ENCODE peak calls at places on chromosomes 4 and X, in four cellular contexts. I, Z, E and Q are unnamed samples. For H3K36me3, the result is how much of the 10 kb centered on the place peaks cover.

GRCh38 chrX:54788446-54788845 is 9.6 kb downstream of the ITIH6 start:
- DNase-seq in Z (no peak), E (no peak), I (no peak), Q (peak)

GRCh38 chr4:76723373-76723772 is 174.6 kb downstream of the SOWAHB start:
- DNase-seq in Z (no peak), I (no peak), E (no peak), Q (no peak)

GRCh38 chr4:91688413-91688812 is 615.4 kb upstream of the GRID2 start:
- DNase-seq in Z (no peak), E (no peak), I (no peak), Q (no peak)

GRCh38 chrX:49282647-49283011 is 13.0 kb downstream of the PPP1R3F start:
- DNase-seq in I (peak), Z (no peak), E (no peak), Q (no peak)

GRCh38 chrX:108439434-108439883 is at the start of gene COL4A5:
- DNase-seq in Z (peak), I (peak), E (no peak), Q (no peak)

GRCh38 chr4:105092356-105092755 is 54.3 kb upstream of the TET2 start:
- DNase-seq in I (no peak), Z (no peak), E (no peak), Q (no peak)

GRCh38 chrX:23820235-23820782 is 37.3 kb downstream of the SAT1 start:
- DNase-seq in E (no peak), I (no peak), Z (no peak), Q (no peak)

GRCh38 chr4:55758570-55758969 is 61.0 kb upstream of the EXOC1L start:
- DNase-seq in Z (no peak), I (no peak), E (no peak), Q (no peak)

GRCh38 chrX:110258552-110258951 is 59.3 kb downstream of the AMMECR1 start:
- DNase-seq in I (no peak), Z (no peak), E (no peak), Q (no peak)

GRCh38 chr4:169823685-169824084 is 65.9 kb upstream of the HPF1 start:
- DNase-seq in E (no peak), Z (peak), I (peak), Q (no peak)

GRCh38 chrX:3504916-3505315 is 158.5 kb upstream of the MXRA5 start:
- DNase-seq in Z (no peak), I (no peak), E (no peak), Q (no peak)

GRCh38 chrX:9207142-9207541 is 173.2 kb upstream of the FAM9B start:
- DNase-seq in Z (no peak), I (no peak), E (peak), Q (no peak)

GRCh38 chr4:153063490-153063889 is 127.4 kb downstream of the FHDC1 start:
- DNase-seq in I (no peak), E (no peak), Z (no peak), Q (no peak)

GRCh38 chr4:1298461-1298860 is 8.8 kb downstream of the MAEA start:
- DNase-seq in I (no peak), E (peak), Z (no peak), Q (no peak)

GRCh38 chr4:126961661-126962060 is 671.1 kb upstream of the INTU start:
- DNase-seq in Z (no peak), I (no peak), E (no peak), Q (no peak)

GRCh38 chrX:126170715-126171114 is 4.6 kb upstream of the DCAF12L2 start:
- DNase-seq in I (no peak), Z (no peak), E (no peak), Q (no peak)

GRCh38 chrX:119647552-119648420 is 41.6 kb upstream of the NKRF start:
- DNase-seq in E (no peak), Z (no peak), I (no peak), Q (no peak)

GRCh38 chr4:90099795-90100194 is 27.4 kb upstream of the CCSER1 start:
- DNase-seq in E (no peak), I (no peak), Z (no peak), Q (no peak)

GRCh38 chr4:88341227-88342192 is 37.1 kb upstream of the HERC6 start:
- DNase-seq in I (no peak), Z (peak), E (no peak), Q (no peak)

GRCh38 chr4:185142911-185143595 is at the start of gene SLC25A4:
- DNase-seq in I (peak), E (peak), Z (peak), Q (no peak)

GRCh38 chr4:6332042-6332668 is 62.5 kb downstream of the WFS1 start:
- DNase-seq in Z (no peak), E (no peak), I (peak), Q (no peak)

GRCh38 chrX:19595036-19595435 is 79.7 kb upstream of the MAP3K15 start:
- DNase-seq in Z (no peak), E (no peak), I (no peak), Q (no peak)

GRCh38 chrX:133185938-133186337 is 32.2 kb downstream of the TFDP3 start:
- DNase-seq in Z (peak), E (no peak), I (no peak), Q (no peak)

GRCh38 chr4:90127706-90128345 is 632 bp downstream of the CCSER1 start:
- DNase-seq in I (peak), Z (no peak), E (peak), Q (no peak)

GRCh38 chr4:64713256-64713840 is 304.1 kb upstream of the TECRL start:
- DNase-seq in I (peak), Z (peak), E (no peak), Q (no peak)

GRCh38 chrX:123990602-123991001 is 29.1 kb downstream of the STAG2 start:
- DNase-seq in I (no peak), E (no peak), Z (no peak), Q (no peak)

GRCh38 chr4:105657117-105657765 is 51.2 kb downstream of the INTS12 start:
- DNase-seq in I (no peak), E (no peak), Z (no peak), Q (no peak)

GRCh38 chr4:140238353-140239041 is 84.5 kb upstream of the MAML3 start:
- DNase-seq in I (peak), Z (no peak), E (peak), Q (no peak)

GRCh38 chrX:119638725-119639471 is 32.7 kb upstream of the NKRF start:
- DNase-seq in Z (no peak), E (no peak), I (no peak), Q (no peak)

GRCh38 chr4:67712000-67712625 is 11.2 kb upstream of the UBA6 start:
- DNase-seq in Z (no peak), I (no peak), E (no peak), Q (no peak)
- H3K27ac ChIP-seq in Z (no peak), I (no peak), E (no peak), Q (no peak)

GRCh38 chr4:78292336-78292735 is 235.2 kb downstream of the FRAS1 start:
- DNase-seq in E (no peak), Z (no peak), I (no peak), Q (no peak)
- H3K36me3 ChIP-seq in E (under half), Z (under half), I (under half), Q (under half)

GRCh38 chr4:26343041-26343403 is 22.2 kb downstream of the RBPJ start:
- DNase-seq in I (no peak), E (no peak), Z (no peak), Q (no peak)

GRCh38 chr4:26344901-26345300 is 24.1 kb downstream of the RBPJ start:
- DNase-seq in I (no peak), E (no peak), Z (no peak), Q (no peak)

GRCh38 chr4:26345541-26345940 is 24.7 kb downstream of the RBPJ start:
- DNase-seq in Z (no peak), I (no peak), E (no peak), Q (no peak)

GRCh38 chr4:26346203-26346620 is 25.4 kb downstream of the RBPJ start:
- DNase-seq in Z (no peak), I (peak), E (no peak), Q (no peak)

DNA sequence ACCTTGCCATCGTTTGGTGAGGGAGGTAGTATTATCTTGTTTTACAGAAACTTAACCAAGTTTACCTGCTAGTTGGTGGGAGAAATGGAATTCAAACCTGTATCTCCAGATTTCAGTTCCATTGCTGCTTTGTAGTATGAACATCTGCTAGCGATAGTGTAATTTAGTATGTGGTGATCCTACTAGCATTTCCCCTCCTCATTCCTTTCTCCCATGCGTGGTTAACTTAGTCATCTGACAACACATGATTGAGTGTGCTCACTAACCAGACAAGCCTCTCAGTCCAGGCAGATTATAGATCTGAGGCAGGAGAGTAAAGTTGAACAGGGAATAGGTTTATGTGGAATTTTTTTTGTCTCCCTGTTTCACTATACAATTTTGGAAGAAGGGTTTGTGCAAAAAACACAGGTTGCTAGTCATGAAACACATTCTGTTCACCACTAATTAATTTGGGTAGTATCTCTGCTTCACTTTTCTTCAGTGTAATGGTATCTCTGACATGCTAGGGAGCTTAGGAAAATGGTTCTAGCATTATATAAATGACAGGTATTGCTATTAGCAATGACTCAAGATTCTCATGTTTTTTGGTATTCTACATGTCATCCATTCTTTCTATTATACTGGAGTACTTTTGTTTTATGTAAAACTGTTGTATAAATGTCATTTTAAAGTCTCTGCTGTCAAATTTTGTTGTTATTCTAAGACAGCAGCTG is 21.7 kb downstream of the RBPJ start:
- DNase-seq in Z (peak), I (no peak), E (no peak), Q (no peak)
- H3K27ac ChIP-seq in Z (no peak), I (no peak), E (no peak), Q (no peak)

GRCh38 chr4:48509543-48509942 is 19.5 kb downstream of the ZAR1 start:
- DNase-seq in E (no peak), Z (no peak), I (no peak), Q (no peak)
- H3K36me3 ChIP-seq in E (under half), Z (under half), I (under half), Q (under half)

DNA sequence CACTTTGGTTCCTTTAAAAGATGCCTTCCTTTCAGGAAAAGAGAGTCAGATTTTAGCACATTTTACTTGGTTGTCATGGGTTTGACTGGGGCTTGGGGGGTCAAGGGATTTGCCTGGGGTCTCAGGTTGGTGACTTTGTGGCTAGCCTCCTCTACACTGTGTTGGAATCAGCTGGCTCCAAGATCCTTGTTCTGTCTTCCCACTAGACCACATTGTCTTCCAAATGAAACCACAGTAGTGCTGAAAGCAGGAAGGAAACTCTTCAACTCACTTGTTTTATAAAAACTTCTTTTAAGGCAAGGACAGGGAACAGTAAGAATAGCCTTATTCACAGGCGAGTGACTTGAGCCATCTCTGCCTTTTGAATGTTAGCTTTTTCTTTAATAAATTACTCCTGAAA is 37.0 kb upstream of the OTUD4 start:
- DNase-seq in Z (no peak), E (no peak), I (peak), Q (no peak)
- H3K27ac ChIP-seq in Z (no peak), E (no peak), I (no peak), Q (no peak)

DNA sequence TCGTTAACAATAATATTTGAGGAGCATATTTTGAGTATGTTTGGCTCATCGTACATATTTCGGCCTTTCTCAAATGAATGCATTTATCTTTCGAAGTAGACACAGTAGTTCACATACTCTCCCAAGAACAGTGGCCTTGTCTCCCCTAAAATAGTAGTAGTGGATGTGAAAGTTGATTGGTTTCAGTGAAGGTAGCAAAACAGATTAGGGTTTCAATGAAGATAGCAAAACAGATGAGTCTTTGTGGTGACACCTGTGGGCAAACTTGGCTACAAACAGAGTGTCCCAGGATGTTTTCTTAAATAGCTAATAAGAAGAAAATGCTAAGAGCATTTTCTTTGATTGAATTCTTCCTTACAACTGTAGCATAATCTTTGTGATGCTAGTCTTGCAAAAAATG is 67.0 kb downstream of the USP9X start:
- DNase-seq in Z (no peak), I (no peak), E (no peak), Q (no peak)
- H3K36me3 ChIP-seq in Z (half or more), I (under half), E (under half), Q (under half)

DNA sequence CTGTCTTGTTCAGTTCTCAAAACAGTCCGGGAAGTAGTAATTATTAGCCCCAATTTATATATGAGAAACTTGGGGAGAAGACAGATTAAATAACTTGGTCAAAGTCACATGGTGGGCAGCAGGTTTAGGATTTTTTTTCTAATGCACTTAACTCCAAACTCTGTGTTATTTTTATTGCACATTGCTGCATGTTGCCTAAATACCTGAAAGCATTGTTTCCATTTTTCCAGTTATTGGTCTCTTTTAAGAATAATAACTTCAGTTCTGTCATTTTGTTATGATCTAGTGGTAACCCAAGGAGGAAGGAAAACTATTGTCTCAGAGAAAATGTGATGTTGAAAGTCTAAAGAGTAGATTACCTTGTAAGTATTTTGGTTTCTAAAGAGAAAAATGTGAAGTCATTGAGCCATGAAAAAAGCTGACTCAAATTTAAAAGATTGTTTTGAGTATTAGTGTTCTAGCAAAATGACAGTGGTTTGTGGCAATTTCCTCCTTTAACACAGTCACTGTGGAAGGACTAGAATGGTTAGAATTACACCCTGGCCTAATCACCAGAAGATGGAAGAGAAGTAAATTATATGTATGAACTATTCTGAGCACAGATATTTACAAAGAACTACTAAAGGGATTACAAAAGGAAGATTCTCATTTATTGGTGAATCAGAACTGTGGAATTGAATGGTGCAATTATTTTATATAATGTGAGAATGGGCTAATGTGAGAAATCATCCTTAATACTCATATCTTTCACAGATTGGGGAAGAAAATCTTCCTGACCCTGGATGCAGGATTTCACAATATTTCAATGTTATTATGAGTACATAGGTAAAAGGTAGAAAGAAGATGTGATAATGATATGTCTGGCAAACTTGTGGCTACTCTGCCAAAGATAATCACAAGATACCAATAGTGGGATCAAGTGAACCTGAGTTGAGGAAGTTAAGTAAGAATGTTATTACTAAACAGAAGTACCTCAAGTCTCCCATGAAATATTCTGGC is 21.7 kb upstream of the CXCL8 start:
- DNase-seq in E (no peak), I (no peak), Z (no peak), Q (no peak)
- H3K27ac ChIP-seq in E (peak), I (no peak), Z (no peak), Q (no peak)

DNA sequence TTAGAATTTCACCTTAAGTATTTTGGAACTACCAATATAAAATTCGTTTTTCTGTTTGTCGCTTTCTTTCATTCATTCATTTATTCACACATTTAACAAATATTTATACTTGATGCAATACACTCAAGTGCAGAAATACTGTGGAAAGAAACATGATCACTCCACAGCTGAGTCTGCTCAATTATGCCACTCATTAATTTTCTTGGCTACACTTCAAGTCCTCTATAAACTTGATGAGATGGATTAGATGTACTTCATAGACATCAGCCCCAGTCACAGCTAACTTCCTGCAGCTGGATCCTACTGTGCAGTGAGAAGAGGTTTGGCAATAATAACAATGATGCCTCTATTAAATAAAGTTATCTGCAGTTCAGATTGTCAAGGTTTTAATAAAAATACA is 208.1 kb downstream of the PDGFC start:
- DNase-seq in Z (no peak), I (no peak), E (no peak), Q (no peak)
- H3K36me3 ChIP-seq in Z (under half), I (under half), E (under half), Q (under half)

DNA sequence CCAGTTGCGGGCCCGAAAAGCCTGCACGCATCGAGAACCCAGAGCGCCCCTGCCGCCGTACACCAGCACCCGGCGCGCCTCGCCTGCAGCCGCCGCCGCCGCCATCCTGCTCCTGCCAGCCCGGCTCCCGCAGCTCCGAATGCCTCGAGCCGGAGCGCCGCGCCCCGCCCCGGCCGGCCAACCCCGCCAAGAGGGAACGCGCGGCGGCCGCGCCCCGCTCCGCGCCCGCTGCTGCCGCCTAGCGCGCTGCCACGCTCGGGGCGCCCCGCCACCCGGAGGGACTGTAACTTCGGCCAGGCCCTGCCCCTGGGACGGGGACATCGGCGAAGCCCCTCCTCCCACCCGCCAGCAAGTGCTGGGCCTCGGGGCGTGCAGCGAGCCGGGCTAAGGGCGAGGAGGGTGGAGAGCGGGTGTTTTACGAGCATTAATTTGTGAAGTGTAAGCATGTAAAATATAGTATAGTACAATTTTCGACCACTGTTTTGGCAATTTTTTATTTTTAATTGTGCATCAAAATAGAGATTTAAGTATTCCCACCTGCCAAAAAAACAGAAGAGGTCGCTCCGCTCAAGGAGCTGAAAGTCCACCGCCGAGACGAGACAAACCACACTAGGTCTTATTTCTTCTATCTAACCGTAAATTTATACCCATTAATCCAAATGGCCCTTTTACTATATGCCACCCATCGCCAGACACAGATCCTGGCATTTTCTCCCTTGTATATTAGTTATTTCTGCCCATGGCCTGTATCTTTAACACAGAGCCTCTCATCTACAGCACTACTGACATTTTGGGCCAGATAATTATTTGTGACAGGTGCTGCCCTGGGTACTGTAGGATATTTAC is at the start of gene QDPR:
- DNase-seq in Z (peak), E (peak), I (peak), Q (no peak)
- H3K27ac ChIP-seq in Z (peak), E (peak), I (no peak), Q (peak)